ENCODE peak calls at places on chromosomes 7 and 10, in five cellular contexts. A is transverse colon, D is sigmoid colon, E is A549, Y is GM12878. Z is an unnamed sample. For H3K4me1, the result is how much of the 10 kb centered on the place peaks cover.

GRCh38 chr10:5684971-5685763 is 529 bp downstream of the TASOR2 start:
- DNase-seq in A (peak), D (peak), E (peak), Y (peak), Z (peak)

GRCh38 chr7:128352636-128353035 is 8.9 kb downstream of the PRRT4 start:
- DNase-seq in A (no peak), D (no peak), E (no peak), Y (no peak), Z (no peak)

GRCh38 chr7:102454423-102454822 is 10.2 kb downstream of the ALKBH4 start:
- DNase-seq in A (no peak), D (no peak), E (no peak), Y (no peak), Z (no peak)

GRCh38 chr10:125389648-125390047 is 229.3 kb upstream of the CTBP2 start:
- DNase-seq in A (no peak), D (no peak), E (no peak), Y (no peak), Z (no peak)

GRCh38 chr7:150955519-150956394 is 22.4 kb downstream of the KCNH2 start:
- DNase-seq in A (peak), D (peak), E (no peak), Y (no peak), Z (peak)

GRCh38 chr10:91601212-91601611 is 31.7 kb downstream of the PPP1R3C start:
- DNase-seq in A (no peak), D (no peak), E (no peak), Y (no peak), Z (no peak)

GRCh38 chr7:3787717-3788311 is 486.8 kb downstream of the SDK1 start:
- DNase-seq in A (no peak), D (no peak), E (no peak), Y (no peak), Z (peak)

GRCh38 chr7:143492043-143492471 is 14.4 kb downstream of the TAS2R41 start:
- DNase-seq in A (no peak), D (no peak), E (peak), Y (no peak), Z (no peak)

GRCh38 chr10:48773580-48773979 is 88.9 kb downstream of the WDFY4 start:
- DNase-seq in A (no peak), D (no peak), E (no peak), Y (no peak), Z (no peak)

GRCh38 chr7:131231381-131232220 is 96.1 kb upstream of the MKLN1 start:
- DNase-seq in A (peak), D (peak), E (peak), Y (peak), Z (peak)

GRCh38 chr7:40276061-40276460 is 141.3 kb downstream of the SUGCT start:
- DNase-seq in A (no peak), D (no peak), E (no peak), Y (no peak), Z (no peak)

GRCh38 chr7:17369686-17370426 is 71.4 kb downstream of the AHR start:
- DNase-seq in A (no peak), D (no peak), E (peak), Y (no peak), Z (peak)

GRCh38 chr10:131082201-131082850 is 229.2 kb downstream of the TCERG1L start:
- DNase-seq in A (no peak), D (peak), E (no peak), Y (no peak), Z (no peak)
- TF ChIP-seq EP300 in A (no peak), D (no peak), E (no peak), Y (no peak), Z (no peak)

GRCh38 chr10:26274391-26274790 is 57.8 kb downstream of the GAD2 start:
- DNase-seq in A (no peak), D (no peak), E (no peak), Y (no peak), Z (no peak)

GRCh38 chr10:26269754-26270153 is 53.2 kb downstream of the GAD2 start:
- DNase-seq in A (no peak), D (no peak), E (peak), Y (no peak), Z (no peak)
- TF ChIP-seq CTCF in A (peak), D (no peak), E (peak), Y (peak), Z (no peak)

GRCh38 chr7:84191261-84191660 is 3.3 kb downstream of the SEMA3A start:
- DNase-seq in A (no peak), D (no peak), E (no peak), Y (no peak), Z (no peak)
- H3K4me1 ChIP-seq in A (under half), D (under half), E (half or more), Y (under half), Z (under half)

GRCh38 chr10:4651404-4652037 is 174.5 kb upstream of the AKR1E2 start:
- DNase-seq in A (no peak), D (no peak), E (no peak), Y (no peak), Z (no peak)
- TF ChIP-seq EP300 in A (no peak), D (no peak), E (no peak), Y (no peak), Z (no peak)

GRCh38 chr10:103666109-103666508 is 172.6 kb downstream of the NEURL1 start:
- DNase-seq in A (no peak), D (no peak), E (peak), Y (no peak), Z (no peak)
- TF ChIP-seq CTCF in A (peak), D (no peak), E (peak), Y (peak), Z (no peak)

GRCh38 chr10:62072901-62073300 is 171.4 kb downstream of the ARID5B start:
- DNase-seq in A (no peak), D (no peak), E (no peak), Y (no peak), Z (no peak)
- H3K4me1 ChIP-seq in A (under half), D (under half), E (under half), Y (under half), Z (under half)

Z was measured in ovary.